ENCODE peak calls at places on chromosomes 11 and 22, in seven cellular contexts. One of them, this sample, is unnamed.

GRCh38 chr11:123480290-123480815 is 50.3 kb downstream of the GRAMD1B start:
- DNase-seq in uterus: no peak
- DNase-seq in right lobe of liver: no peak
- DNase-seq in colonic mucosa: no peak
- DNase-seq in AG04450: no peak
- DNase-seq in CD8-positive, alpha-beta T cell: no peak
- DNase-seq in prostate gland: no peak
- DNase-seq in this sample: no peak

GRCh38 chr11:100927579-100927978 is 202.0 kb downstream of the PGR start:
- DNase-seq in uterus: no peak
- DNase-seq in CD8-positive, alpha-beta T cell: no peak
- DNase-seq in AG04450: no peak
- DNase-seq in prostate gland: no peak
- DNase-seq in right lobe of liver: no peak
- DNase-seq in colonic mucosa: no peak
- DNase-seq in this sample: no peak

GRCh38 chr22:33680632-33681031 is 239.6 kb downstream of the LARGE1 start:
- DNase-seq in colonic mucosa: no peak
- DNase-seq in uterus: no peak
- DNase-seq in prostate gland: no peak
- DNase-seq in AG04450: no peak
- DNase-seq in right lobe of liver: no peak
- DNase-seq in CD8-positive, alpha-beta T cell: no peak
- DNase-seq in this sample: no peak

GRCh38 chr11:65479184-65480145 is 19.4 kb upstream of the MALAT1 start:
- DNase-seq in AG04450: no peak
- DNase-seq in colonic mucosa: peak
- DNase-seq in right lobe of liver: peak
- DNase-seq in prostate gland: peak
- DNase-seq in uterus: peak
- DNase-seq in CD8-positive, alpha-beta T cell: no peak
- DNase-seq in this sample: no peak

GRCh38 chr22:48698618-48699017 is 1129.1 kb downstream of the BRD1 start:
- DNase-seq in AG04450: no peak
- DNase-seq in uterus: no peak
- DNase-seq in prostate gland: no peak
- DNase-seq in CD8-positive, alpha-beta T cell: no peak
- DNase-seq in colonic mucosa: no peak
- DNase-seq in right lobe of liver: peak
- DNase-seq in this sample: no peak

GRCh38 chr22:22446527-22446926 is 62.0 kb downstream of the ZNF280B start:
- DNase-seq in right lobe of liver: no peak
- DNase-seq in CD8-positive, alpha-beta T cell: no peak
- DNase-seq in AG04450: no peak
- DNase-seq in uterus: no peak
- DNase-seq in prostate gland: no peak
- DNase-seq in colonic mucosa: no peak
- DNase-seq in this sample: no peak

GRCh38 chr11:66970808-66971442 is 4.2 kb upstream of the C11orf86 start:
- DNase-seq in uterus: peak
- DNase-seq in prostate gland: no peak
- DNase-seq in CD8-positive, alpha-beta T cell: no peak
- DNase-seq in AG04450: peak
- DNase-seq in right lobe of liver: peak
- DNase-seq in colonic mucosa: no peak
- DNase-seq in this sample: peak

GRCh38 chr11:22670803-22671202 is 4.4 kb downstream of the GAS2 start:
- DNase-seq in uterus: no peak
- DNase-seq in AG04450: no peak
- DNase-seq in right lobe of liver: no peak
- DNase-seq in colonic mucosa: no peak
- DNase-seq in prostate gland: no peak
- DNase-seq in CD8-positive, alpha-beta T cell: no peak
- DNase-seq in this sample: no peak

GRCh38 chr11:65571940-65572339 is 398 bp upstream of the FAM89B start:
- DNase-seq in uterus: no peak
- DNase-seq in AG04450: no peak
- DNase-seq in CD8-positive, alpha-beta T cell: no peak
- DNase-seq in colonic mucosa: no peak
- DNase-seq in right lobe of liver: no peak
- DNase-seq in prostate gland: no peak
- DNase-seq in this sample: no peak

GRCh38 chr11:15333407-15333806 is 218.7 kb downstream of the INSC start:
- DNase-seq in colonic mucosa: no peak
- DNase-seq in prostate gland: no peak
- DNase-seq in AG04450: no peak
- DNase-seq in right lobe of liver: no peak
- DNase-seq in CD8-positive, alpha-beta T cell: no peak
- DNase-seq in uterus: no peak
- DNase-seq in this sample: no peak

GRCh38 chr11:120601566-120601965 is 90.0 kb downstream of the GRIK4 start:
- DNase-seq in colonic mucosa: no peak
- DNase-seq in prostate gland: no peak
- DNase-seq in AG04450: peak
- DNase-seq in right lobe of liver: no peak
- DNase-seq in uterus: no peak
- DNase-seq in CD8-positive, alpha-beta T cell: no peak
- DNase-seq in this sample: no peak

GRCh38 chr11:69011624-69012091 is 1.4 kb downstream of the MRGPRF start:
- DNase-seq in AG04450: no peak
- DNase-seq in uterus: no peak
- DNase-seq in prostate gland: no peak
- DNase-seq in right lobe of liver: no peak
- DNase-seq in colonic mucosa: no peak
- DNase-seq in CD8-positive, alpha-beta T cell: no peak
- DNase-seq in this sample: no peak

GRCh38 chr22:17198188-17199130 is 20.8 kb downstream of the ADA2 start:
- DNase-seq in CD8-positive, alpha-beta T cell: no peak
- DNase-seq in colonic mucosa: no peak
- DNase-seq in prostate gland: peak
- DNase-seq in AG04450: no peak
- DNase-seq in right lobe of liver: no peak
- DNase-seq in uterus: peak
- DNase-seq in this sample: no peak

GRCh38 chr22:17132112-17132511 is 11.0 kb upstream of the TMEM121B start:
- DNase-seq in prostate gland: no peak
- DNase-seq in CD8-positive, alpha-beta T cell: no peak
- DNase-seq in right lobe of liver: no peak
- DNase-seq in uterus: no peak
- DNase-seq in AG04450: no peak
- DNase-seq in colonic mucosa: no peak
- DNase-seq in this sample: no peak

GRCh38 chr22:21698430-21699329 is 32.9 kb downstream of the PPIL2 start:
- DNase-seq in CD8-positive, alpha-beta T cell: no peak
- DNase-seq in AG04450: no peak
- DNase-seq in right lobe of liver: peak
- DNase-seq in colonic mucosa: no peak
- DNase-seq in uterus: peak
- DNase-seq in prostate gland: no peak
- DNase-seq in this sample: no peak

GRCh38 chr11:45001466-45002165 is 50.9 kb upstream of the TP53I11 start:
- DNase-seq in prostate gland: no peak
- DNase-seq in colonic mucosa: no peak
- DNase-seq in AG04450: no peak
- DNase-seq in right lobe of liver: no peak
- DNase-seq in CD8-positive, alpha-beta T cell: no peak
- DNase-seq in uterus: no peak
- DNase-seq in this sample: no peak

GRCh38 chr11:130476922-130477491 is 28.6 kb downstream of the ADAMTS15 start:
- DNase-seq in AG04450: no peak
- DNase-seq in right lobe of liver: no peak
- DNase-seq in colonic mucosa: peak
- DNase-seq in prostate gland: no peak
- DNase-seq in uterus: no peak
- DNase-seq in CD8-positive, alpha-beta T cell: no peak
- DNase-seq in this sample: no peak

GRCh38 chr11:72224587-72225410 is at the start of gene INPPL1:
- DNase-seq in CD8-positive, alpha-beta T cell: no peak
- DNase-seq in uterus: peak
- DNase-seq in right lobe of liver: no peak
- DNase-seq in prostate gland: peak
- DNase-seq in AG04450: no peak
- DNase-seq in colonic mucosa: peak
- DNase-seq in this sample: peak

GRCh38 chr11:17992916-17993315 is 19.9 kb downstream of the SERGEF start:
- DNase-seq in uterus: no peak
- DNase-seq in AG04450: no peak
- DNase-seq in CD8-positive, alpha-beta T cell: no peak
- DNase-seq in colonic mucosa: no peak
- DNase-seq in prostate gland: peak
- DNase-seq in right lobe of liver: peak
- DNase-seq in this sample: no peak

GRCh38 chr22:49305215-49305965 is 522.3 kb downstream of the BRD1 start:
- DNase-seq in colonic mucosa: peak
- DNase-seq in AG04450: no peak
- DNase-seq in right lobe of liver: peak
- DNase-seq in uterus: peak
- DNase-seq in CD8-positive, alpha-beta T cell: peak
- DNase-seq in prostate gland: peak
- DNase-seq in this sample: peak

GRCh38 chr22:17369553-17370035 is 334 bp downstream of the CECR2 start:
- DNase-seq in CD8-positive, alpha-beta T cell: no peak
- DNase-seq in AG04450: no peak
- DNase-seq in uterus: peak
- DNase-seq in right lobe of liver: peak
- DNase-seq in colonic mucosa: no peak
- DNase-seq in prostate gland: no peak
- DNase-seq in this sample: no peak

GRCh38 chr22:20176421-20177060 is 25.7 kb upstream of the CCDC188 start:
- DNase-seq in uterus: no peak
- DNase-seq in prostate gland: no peak
- DNase-seq in colonic mucosa: no peak
- DNase-seq in AG04450: no peak
- DNase-seq in right lobe of liver: no peak
- DNase-seq in CD8-positive, alpha-beta T cell: no peak
- DNase-seq in this sample: no peak

GRCh38 chr22:26634189-26634588 is 12.4 kb downstream of the CRYBA4 start:
- DNase-seq in colonic mucosa: no peak
- DNase-seq in uterus: no peak
- DNase-seq in right lobe of liver: no peak
- DNase-seq in prostate gland: no peak
- DNase-seq in AG04450: no peak
- DNase-seq in CD8-positive, alpha-beta T cell: no peak
- DNase-seq in this sample: no peak

GRCh38 chr22:23072035-23072910 is 2.0 kb downstream of the GNAZ start:
- DNase-seq in uterus: no peak
- DNase-seq in prostate gland: no peak
- DNase-seq in CD8-positive, alpha-beta T cell: no peak
- DNase-seq in AG04450: no peak
- DNase-seq in right lobe of liver: peak
- DNase-seq in colonic mucosa: no peak
- DNase-seq in this sample: no peak

GRCh38 chr11:43833657-43834073 is 47.0 kb upstream of the ALKBH3 start:
- DNase-seq in CD8-positive, alpha-beta T cell: no peak
- DNase-seq in AG04450: peak
- DNase-seq in prostate gland: no peak
- DNase-seq in colonic mucosa: no peak
- DNase-seq in uterus: no peak
- DNase-seq in right lobe of liver: no peak
- DNase-seq in this sample: no peak

GRCh38 chr11:4607111-4607510 is 920 bp downstream of the TRIM68 start:
- DNase-seq in AG04450: no peak
- DNase-seq in prostate gland: no peak
- DNase-seq in colonic mucosa: no peak
- DNase-seq in right lobe of liver: no peak
- DNase-seq in CD8-positive, alpha-beta T cell: no peak
- DNase-seq in uterus: no peak
- DNase-seq in this sample: no peak

GRCh38 chr11:118620529-118621070 is 13.2 kb downstream of the PHLDB1 start:
- DNase-seq in colonic mucosa: no peak
- DNase-seq in right lobe of liver: no peak
- DNase-seq in AG04450: no peak
- DNase-seq in CD8-positive, alpha-beta T cell: no peak
- DNase-seq in uterus: no peak
- DNase-seq in prostate gland: no peak
- DNase-seq in this sample: no peak

DNA sequence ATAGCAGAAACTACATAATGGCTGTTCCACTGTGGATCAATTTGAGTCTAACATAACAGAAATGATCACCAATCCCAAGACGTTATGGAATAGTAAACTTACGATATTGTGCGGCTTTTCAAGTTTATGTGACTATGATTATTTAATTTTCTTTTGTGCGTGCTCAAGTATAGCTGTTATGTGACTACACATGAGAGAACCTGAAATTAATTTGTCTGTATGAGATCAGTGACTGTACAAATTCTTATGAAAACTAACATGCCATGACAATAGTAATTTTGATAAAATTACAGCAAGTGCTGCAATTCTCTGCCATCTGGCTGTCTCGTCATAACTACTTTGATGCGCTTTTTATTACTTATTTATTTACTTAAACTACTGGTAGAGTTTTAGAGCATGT is 343.2 kb downstream of the DCDC1 start:
- DNase-seq in right lobe of liver: no peak
- DNase-seq in colonic mucosa: no peak
- DNase-seq in uterus: no peak
- DNase-seq in prostate gland: no peak
- DNase-seq in AG04450: no peak
- DNase-seq in CD8-positive, alpha-beta T cell: no peak
- DNase-seq in this sample: no peak
- TF ChIP-seq CTCF in right lobe of liver: no peak
- TF ChIP-seq CTCF in colonic mucosa: no peak
- TF ChIP-seq CTCF in uterus: no peak
- TF ChIP-seq CTCF in prostate gland: no peak
- TF ChIP-seq CTCF in AG04450: no peak
- TF ChIP-seq CTCF in CD8-positive, alpha-beta T cell: no peak
- TF ChIP-seq CTCF in this sample: no peak

DNA sequence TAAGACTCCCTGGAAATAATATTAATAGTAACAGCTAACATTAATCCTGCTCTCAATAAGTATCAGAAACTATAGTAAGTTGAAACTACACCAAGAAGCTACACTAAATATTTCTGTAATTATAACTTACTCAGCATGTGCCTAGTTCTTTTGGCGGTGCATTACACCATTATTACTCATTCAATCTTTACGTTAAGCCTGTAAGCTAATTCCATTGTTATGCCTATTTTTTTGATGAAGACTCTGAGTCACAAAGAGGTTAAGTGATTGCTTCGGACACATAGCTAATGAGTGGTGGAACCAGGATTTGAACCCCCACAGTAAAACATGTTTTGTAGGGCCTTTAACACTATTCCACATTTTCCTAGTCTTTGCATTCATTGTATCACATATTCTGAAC is 111.6 kb downstream of the RASSF10 start:
- DNase-seq in prostate gland: no peak
- DNase-seq in CD8-positive, alpha-beta T cell: no peak
- DNase-seq in uterus: no peak
- DNase-seq in colonic mucosa: no peak
- DNase-seq in right lobe of liver: no peak
- DNase-seq in AG04450: no peak
- DNase-seq in this sample: no peak
- H3K4me3 ChIP-seq in prostate gland: no peak
- H3K4me3 ChIP-seq in CD8-positive, alpha-beta T cell: no peak
- H3K4me3 ChIP-seq in uterus: no peak
- H3K4me3 ChIP-seq in colonic mucosa: no peak
- H3K4me3 ChIP-seq in right lobe of liver: no peak
- H3K4me3 ChIP-seq in AG04450: no peak
- H3K4me3 ChIP-seq in this sample: no peak

GRCh38 chr22:37507731-37508130 is 11.5 kb downstream of the CARD10 start:
- DNase-seq in colonic mucosa: no peak
- DNase-seq in prostate gland: no peak
- DNase-seq in uterus: no peak
- DNase-seq in AG04450: no peak
- DNase-seq in right lobe of liver: no peak
- DNase-seq in CD8-positive, alpha-beta T cell: no peak
- DNase-seq in this sample: no peak
- H3K27ac ChIP-seq in colonic mucosa: no peak
- H3K27ac ChIP-seq in prostate gland: no peak
- H3K27ac ChIP-seq in uterus: no peak
- H3K27ac ChIP-seq in AG04450: no peak
- H3K27ac ChIP-seq in right lobe of liver: no peak
- H3K27ac ChIP-seq in CD8-positive, alpha-beta T cell: no peak
- H3K27ac ChIP-seq in this sample: no peak

GRCh38 chr11:105609832-105610781 is at the start of gene GRIA4:
- DNase-seq in prostate gland: no peak
- DNase-seq in colonic mucosa: peak
- DNase-seq in uterus: peak
- DNase-seq in right lobe of liver: peak
- DNase-seq in CD8-positive, alpha-beta T cell: no peak
- DNase-seq in AG04450: peak
- DNase-seq in this sample: no peak
- TF ChIP-seq CTCF in prostate gland: no peak
- TF ChIP-seq CTCF in colonic mucosa: no peak
- TF ChIP-seq CTCF in uterus: no peak
- TF ChIP-seq CTCF in right lobe of liver: no peak
- TF ChIP-seq CTCF in CD8-positive, alpha-beta T cell: no peak
- TF ChIP-seq CTCF in AG04450: peak
- TF ChIP-seq CTCF in this sample: no peak

This sample was measured in lung.